ENCODE peak calls at places on chromosomes 2 and 18, in five cellular contexts. H is GM20000, R is prostate gland, J is fibroblast of pulmonary artery, S is endodermal cell. T is an unnamed sample.

GRCh38 chr18:74498712-74499629 is 2.8 kb downstream of the CNDP2 start:
- DNase-seq in J (no peak), R (no peak), S (no peak), H (peak; percentile 80), T (peak; percentile 62)

GRCh38 chr2:165699931-165700330 is 94.1 kb downstream of the GALNT3 start:
- DNase-seq in S (no peak), H (no peak), J (no peak), R (no peak), T (no peak)

GRCh38 chr18:51603551-51603950 is 406.1 kb upstream of the MEX3C start:
- DNase-seq in J (no peak), S (no peak), H (no peak), R (no peak), T (no peak)

GRCh38 chr2:176454893-176455810 is 185.9 kb downstream of the MTX2 start:
- DNase-seq in R (peak; percentile 77), H (peak; percentile 57), S (peak; percentile 95), J (peak; percentile 77), T (peak; percentile 12)

GRCh38 chr2:9897331-9897737 is 54.1 kb downstream of the TAF1B start:
- DNase-seq in J (peak; percentile 93), R (peak; percentile 81), H (peak; percentile 8), S (no peak), T (peak; percentile 25)

GRCh38 chr18:46239998-46240397 is 135.8 kb downstream of the HAUS1 start:
- DNase-seq in H (no peak), J (no peak), S (no peak), R (no peak), T (no peak)

GRCh38 chr18:36420826-36421225 is 123.3 kb downstream of the FHOD3 start:
- DNase-seq in H (no peak), J (peak; percentile 31), R (no peak), S (no peak), T (no peak)

GRCh38 chr2:236943068-236943467 is 142.6 kb upstream of the COPS8 start:
- DNase-seq in H (no peak), J (no peak), S (no peak), R (no peak), T (no peak)

GRCh38 chr2:3268705-3269029 is 109.0 kb downstream of the EIPR1 start:
- DNase-seq in S (no peak), H (no peak), R (no peak), J (no peak), T (no peak)

GRCh38 chr18:36399055-36399454 is 101.5 kb downstream of the FHOD3 start:
- DNase-seq in S (no peak), J (no peak), R (no peak), H (no peak), T (no peak)

GRCh38 chr2:132627542-132627941 is 42.5 kb downstream of the LYPD1 start:
- DNase-seq in J (no peak), H (no peak), S (no peak), R (no peak), T (no peak)

GRCh38 chr2:95359035-95359434 is 43.5 kb upstream of the FAHD2A start:
- DNase-seq in H (no peak), S (no peak), J (peak; percentile 52), R (no peak), T (no peak)

GRCh38 chr2:151760139-151760650 is 25.9 kb upstream of the NEB start:
- DNase-seq in J (peak; percentile 26), S (peak; percentile 59), R (no peak), H (no peak), T (no peak)

GRCh38 chr2:181440919-181441318 is 16.3 kb upstream of the ITGA4 start:
- DNase-seq in R (no peak), H (no peak), S (no peak), J (no peak), T (no peak)

GRCh38 chr18:43271593-43272432 is 5.5 kb downstream of the SYT4 start:
- DNase-seq in H (peak; percentile 22), J (peak; percentile 79), S (peak; percentile 56), R (no peak), T (no peak)

GRCh38 chr2:78999410-78999809 is 26.1 kb upstream of the REG3G start:
- DNase-seq in J (peak; percentile 36), R (no peak), S (no peak), H (no peak), T (no peak)
- TF ChIP-seq CTCF in J (peak; percentile 36), R (no peak), S (peak; percentile 78), H (peak; percentile 27), T (peak; percentile 35)

GRCh38 chr18:12041561-12041960 is 52.1 kb upstream of the ANKRD62 start:
- DNase-seq in R (no peak), S (no peak), J (peak; percentile 76), H (no peak), T (no peak)

GRCh38 chr18:12038082-12038660 is 55.5 kb upstream of the ANKRD62 start:
- DNase-seq in J (peak; percentile 28), R (no peak), S (peak; percentile 76), H (no peak), T (no peak)

GRCh38 chr18:12036201-12036751 is 55.0 kb downstream of the IMPA2 start:
- DNase-seq in H (no peak), J (no peak), R (no peak), S (no peak), T (no peak)

GRCh38 chr18:12035481-12035880 is 54.2 kb downstream of the IMPA2 start:
- DNase-seq in R (no peak), H (no peak), S (no peak), J (no peak), T (no peak)

GRCh38 chr18:12038661-12039417 is 54.8 kb upstream of the ANKRD62 start:
- DNase-seq in H (peak; percentile 90), J (peak; percentile 79), R (peak; percentile 68), S (peak; percentile 95), T (peak; percentile 69)
- TF ChIP-seq CTCF in H (peak; percentile 99), J (peak; percentile 71), R (peak; percentile 96), S (peak; percentile 99), T (peak; percentile 92)

GRCh38 chr18:21187886-21188285 is 54.1 kb upstream of the GREB1L start:
- DNase-seq in R (no peak), H (no peak), J (no peak), S (no peak), T (no peak)

GRCh38 chr18:21196426-21196825 is 45.6 kb upstream of the GREB1L start:
- DNase-seq in J (no peak), S (no peak), R (no peak), H (no peak), T (no peak)

GRCh38 chr18:21194871-21195771 is 46.9 kb upstream of the GREB1L start:
- DNase-seq in S (no peak), R (no peak), H (peak; percentile 34), J (peak; percentile 68), T (peak; percentile 6)

GRCh38 chr18:21191596-21192307 is 50.3 kb upstream of the GREB1L start:
- DNase-seq in S (peak; percentile 89), R (peak; percentile 37), H (no peak), J (peak; percentile 67), T (no peak)

GRCh38 chr18:21192308-21192624 is 49.8 kb upstream of the GREB1L start:
- DNase-seq in J (no peak), S (no peak), H (no peak), R (no peak), T (no peak)
- TF ChIP-seq CTCF in J (no peak), S (no peak), H (no peak), R (no peak), T (no peak)

GRCh38 chr2:74396149-74396548 is 16.0 kb upstream of the DCTN1 start:
- DNase-seq in H (no peak), J (no peak), S (no peak), R (no peak), T (no peak)

GRCh38 chr2:74401891-74402290 is 19.5 kb downstream of the C2orf81 start:
- DNase-seq in S (no peak), J (no peak), H (no peak), R (no peak), T (no peak)

GRCh38 chr2:74399785-74400184 is 19.7 kb upstream of the DCTN1 start:
- DNase-seq in R (no peak), S (no peak), H (no peak), J (peak; percentile 60), T (no peak)
- TF ChIP-seq CTCF in R (peak; percentile 18), S (peak; percentile 79), H (peak; percentile 23), J (peak; percentile 62), T (peak; percentile 63)